ENCODE peak calls at places on chromosomes 16 and 17, in ten cellular contexts. G is fibroblast of the conjunctiva, U is GM03348, F is GM10248, O is EH, A is NCI-H1694 treated with DMSO at 0.1 percent for 48 hours, W is HS-27A, S is A549, L is RPMI8226, R is ovary. B is an unnamed sample.
A peak's percentile ranks its signal among the peaks of the same experiment; 100 is the strongest.

GRCh38 chr17:48240562-48241130 is 133.1 kb downstream of the SNX11 start:
- DNase-seq in F (no peak), U (no peak), O (peak; percentile 65), W (peak; percentile 68), A (no peak), R (no peak), L (no peak), G (no peak), S (peak; percentile 70), B (no peak)

GRCh38 chr16:86910146-86910805 is 331.9 kb downstream of the FOXL1 start:
- DNase-seq in G (no peak), A (no peak), F (no peak), L (no peak), R (no peak), U (no peak), O (no peak), S (no peak), W (no peak), B (no peak)

GRCh38 chr16:19088341-19088916 is 21.0 kb downstream of the COQ7 start:
- DNase-seq in L (no peak), O (no peak), A (no peak), R (no peak), W (no peak), F (no peak), U (no peak), S (no peak), G (no peak), B (no peak)

GRCh38 chr17:82551779-82552457 is 32.4 kb downstream of the FOXK2 start:
- DNase-seq in W (peak; percentile 26), F (peak; percentile 91), L (peak; percentile 88), A (peak; percentile 54), U (peak; percentile 90), O (peak; percentile 78), R (peak; percentile 78), S (peak; percentile 81), G (peak; percentile 46), B (peak; percentile 10)

GRCh38 chr17:45221081-45221996 is at the start of gene FMNL1:
- DNase-seq in S (no peak), U (peak; percentile 58), R (no peak), F (peak; percentile 71), G (no peak), W (no peak), L (peak; percentile 74), A (no peak), O (peak; percentile 41), B (no peak)

GRCh38 chr16:67092227-67092626 is 17.5 kb upstream of the PHAF1 start:
- DNase-seq in G (no peak), O (peak; percentile 97), R (no peak), S (no peak), F (no peak), A (no peak), W (no peak), L (no peak), U (peak; percentile 68), B (no peak)

GRCh38 chr17:15516150-15516549 is 47.1 kb downstream of the TVP23C start:
- DNase-seq in F (no peak), G (no peak), S (no peak), O (peak; percentile 67), W (no peak), L (no peak), U (no peak), A (no peak), R (no peak), B (no peak)

GRCh38 chr17:47776330-47777197 is 43.5 kb downstream of the TBX21 start:
- DNase-seq in R (no peak), A (peak; percentile 45), U (peak; percentile 76), F (peak; percentile 73), W (no peak), L (peak; percentile 48), S (peak; percentile 71), G (no peak), O (peak; percentile 61), B (no peak)

GRCh38 chr17:50498021-50498874 is 10.0 kb upstream of the MYCBPAP start:
- DNase-seq in G (no peak), S (no peak), F (no peak), O (no peak), A (no peak), U (no peak), R (no peak), L (no peak), W (no peak), B (no peak)

GRCh38 chr16:21265104-21265825 is 12.8 kb downstream of the CRYM start:
- DNase-seq in F (no peak), O (no peak), A (no peak), L (no peak), S (no peak), U (no peak), W (no peak), R (no peak), G (no peak), B (no peak)

GRCh38 chr16:69145658-69146057 is 13.2 kb downstream of the UTP4 start:
- DNase-seq in F (no peak), L (no peak), G (no peak), O (no peak), W (no peak), S (no peak), U (no peak), R (no peak), A (peak; percentile 27), B (no peak)

GRCh38 chr16:66050991-66051390 is 315.5 kb upstream of the CDH5 start:
- DNase-seq in U (no peak), L (no peak), R (no peak), S (no peak), A (no peak), F (no peak), G (no peak), W (no peak), O (no peak), B (no peak)

GRCh38 chr17:35761601-35762000 is 914 bp downstream of the C17orf50 start:
- DNase-seq in O (no peak), A (no peak), W (no peak), S (no peak), L (no peak), R (no peak), U (no peak), F (no peak), G (no peak), B (no peak)

GRCh38 chr16:73056911-73057310 is 9.0 kb upstream of the ZFHX3 start:
- DNase-seq in S (no peak), A (no peak), W (no peak), L (no peak), G (no peak), F (no peak), U (no peak), O (no peak), R (no peak), B (no peak)

GRCh38 chr16:73265124-73265838 is 217.4 kb upstream of the ZFHX3 start:
- DNase-seq in U (no peak), R (no peak), G (no peak), A (no peak), F (no peak), L (no peak), W (no peak), O (no peak), S (no peak), B (no peak)

GRCh38 chr16:51390877-51391276 is 239.8 kb upstream of the SALL1 start:
- DNase-seq in A (no peak), R (no peak), F (no peak), W (no peak), O (no peak), L (no peak), S (no peak), U (no peak), G (no peak), B (no peak)

GRCh38 chr16:82658796-82659195 is 32.0 kb downstream of the CDH13 start:
- DNase-seq in G (peak; percentile 30), O (no peak), U (no peak), W (no peak), R (no peak), A (no peak), S (no peak), L (no peak), F (no peak), B (no peak)

GRCh38 chr16:4800290-4801041 is 2.0 kb downstream of the ROGDI start:
- DNase-seq in F (peak; percentile 65), G (no peak), R (no peak), W (no peak), L (peak; percentile 77), A (peak; percentile 35), U (no peak), O (no peak), S (no peak), B (no peak)

GRCh38 chr17:44557653-44558285 is 485 bp downstream of the FZD2 start:
- DNase-seq in L (peak; percentile 19), W (no peak), G (no peak), R (peak; percentile 44), U (peak; percentile 51), S (peak; percentile 64), F (no peak), O (peak; percentile 65), A (no peak), B (no peak)

GRCh38 chr16:85395207-85395912 is 217.8 kb upstream of the GSE1 start:
- DNase-seq in F (peak; percentile 68), U (peak; percentile 99), S (peak; percentile 91), O (peak; percentile 99), G (peak; percentile 92), W (peak; percentile 97), L (peak; percentile 80), R (peak; percentile 88), A (peak; percentile 92), B (no peak)

GRCh38 chr16:15988268-15989013 is 39.0 kb downstream of the ABCC1 start:
- DNase-seq in F (no peak), R (no peak), W (no peak), U (no peak), G (no peak), O (peak; percentile 53), L (no peak), S (no peak), A (no peak), B (no peak)

GRCh38 chr16:19240494-19240893 is 45.0 kb upstream of the CLEC19A start:
- DNase-seq in R (no peak), F (no peak), G (no peak), S (no peak), W (no peak), A (no peak), U (no peak), O (no peak), L (no peak), B (no peak)

GRCh38 chr17:42049834-42050359 is 504 bp downstream of the C17orf113 start:
- DNase-seq in A (no peak), S (no peak), L (no peak), G (no peak), F (no peak), O (peak; percentile 9), U (no peak), W (no peak), R (no peak), B (no peak)

GRCh38 chr17:31570231-31570630 is 178.8 kb downstream of the RAB11FIP4 start:
- DNase-seq in A (no peak), L (no peak), O (no peak), F (no peak), G (no peak), S (no peak), W (no peak), U (no peak), R (no peak), B (no peak)

GRCh38 chr16:71383054-71383773 is 24.7 kb downstream of the CALB2 start:
- DNase-seq in W (no peak), L (peak; percentile 23), R (no peak), F (no peak), U (peak; percentile 29), O (peak; percentile 29), A (no peak), S (no peak), G (no peak), B (no peak)

GRCh38 chr16:12452549-12452948 is 351.1 kb downstream of the CPPED1 start:
- DNase-seq in L (no peak), S (no peak), R (no peak), G (no peak), A (no peak), F (no peak), U (no peak), W (no peak), O (no peak), B (no peak)

GRCh38 chr17:10062757-10063385 is 135.5 kb downstream of the GAS7 start:
- DNase-seq in S (no peak), G (no peak), U (no peak), A (no peak), R (no peak), L (no peak), F (peak; percentile 64), O (no peak), W (no peak), B (no peak)

B was measured in esophagus squamous epithelium.